ENCODE peak calls at places on chromosome 2, in ten cellular contexts. L is sigmoid colon, E is HepG2, R is K562, F is A549, M is tibial nerve, I is transverse colon, Q is H1, W is ovary, B is GM12878. G is an unnamed sample.
A peak's percentile ranks its signal among the peaks of the same experiment; 100 is the strongest.

GRCh38 chr2:26274058-26274613 is 29.4 kb downstream of the HADHB start:
- DNase-seq in W (no peak), L (peak; percentile 89), Q (no peak), B (no peak), R (no peak), E (peak; percentile 78), I (peak; percentile 68), M (peak; percentile 43), F (no peak), G (no peak)

GRCh38 chr2:30403592-30404353 is 43.3 kb upstream of the LCLAT1 start:
- DNase-seq in R (no peak), W (peak; percentile 48), Q (no peak), I (no peak), F (no peak), B (no peak), E (no peak), L (no peak), M (no peak), G (no peak)

GRCh38 chr2:234911271-234911670 is 40.5 kb upstream of the SH3BP4 start:
- DNase-seq in R (no peak), W (no peak), B (no peak), I (no peak), E (no peak), M (no peak), L (no peak), Q (no peak), F (no peak), G (no peak)

GRCh38 chr2:240629968-240630770 is 4.9 kb downstream of the GPR35 start:
- DNase-seq in E (no peak), R (no peak), I (peak; percentile 6), M (no peak), B (no peak), W (peak; percentile 24), L (peak; percentile 56), Q (no peak), F (no peak), G (peak; percentile 76)

GRCh38 chr2:29920631-29921559 is 491 bp downstream of the ALK start:
- DNase-seq in L (no peak), R (no peak), W (no peak), M (no peak), Q (peak; percentile 87), B (no peak), I (no peak), F (peak; percentile 33), E (no peak), G (peak; percentile 72)

GRCh38 chr2:234620018-234620417 is 123.1 kb upstream of the ARL4C start:
- DNase-seq in W (no peak), M (no peak), I (no peak), E (no peak), Q (no peak), F (no peak), B (no peak), L (no peak), R (no peak), G (no peak)

GRCh38 chr2:132670961-132671781 is 1.2 kb upstream of the LYPD1 start:
- DNase-seq in R (no peak), F (peak; percentile 16), L (no peak), W (no peak), I (no peak), B (no peak), E (no peak), M (no peak), Q (peak; percentile 77), G (no peak)

GRCh38 chr2:60104514-60105501 is 448.6 kb downstream of the BCL11A start:
- DNase-seq in I (no peak), R (no peak), L (no peak), E (no peak), W (no peak), M (no peak), F (no peak), B (no peak), Q (no peak), G (no peak)

GRCh38 chr2:121080013-121080772 is 204.8 kb downstream of the TFCP2L1 start:
- DNase-seq in E (peak; percentile 61), I (peak; percentile 58), W (peak; percentile 70), Q (peak; percentile 96), B (no peak), M (no peak), F (peak; percentile 56), R (peak; percentile 70), L (peak; percentile 78), G (peak; percentile 39)

GRCh38 chr2:231187736-231188505 is 10.5 kb upstream of the ARMC9 start:
- DNase-seq in Q (no peak), R (no peak), M (no peak), B (no peak), L (peak; percentile 62), W (peak; percentile 69), I (no peak), F (no peak), E (peak; percentile 89), G (no peak)

GRCh38 chr2:150710916-150711315 is 223.4 kb upstream of the RND3 start:
- DNase-seq in L (no peak), M (no peak), R (no peak), E (no peak), B (no peak), I (no peak), W (no peak), Q (no peak), F (no peak), G (no peak)

GRCh38 chr2:202375006-202375610 is 1.0 kb upstream of the BMPR2 start:
- DNase-seq in B (no peak), M (peak; percentile 34), Q (peak; percentile 74), I (peak; percentile 57), L (peak; percentile 84), W (peak; percentile 84), E (peak; percentile 30), F (no peak), R (no peak), G (peak; percentile 38)

GRCh38 chr2:123419976-123420375 is 605.1 kb upstream of the CNTNAP5 start:
- DNase-seq in W (no peak), F (no peak), B (no peak), E (no peak), Q (no peak), L (no peak), R (no peak), M (no peak), I (no peak), G (no peak)
- TF ChIP-seq POLR2A in W (no peak), F (no peak), B (no peak), E (no peak), Q (no peak), L (no peak), R (no peak), M (no peak), I (no peak), G (no peak)

DNA sequence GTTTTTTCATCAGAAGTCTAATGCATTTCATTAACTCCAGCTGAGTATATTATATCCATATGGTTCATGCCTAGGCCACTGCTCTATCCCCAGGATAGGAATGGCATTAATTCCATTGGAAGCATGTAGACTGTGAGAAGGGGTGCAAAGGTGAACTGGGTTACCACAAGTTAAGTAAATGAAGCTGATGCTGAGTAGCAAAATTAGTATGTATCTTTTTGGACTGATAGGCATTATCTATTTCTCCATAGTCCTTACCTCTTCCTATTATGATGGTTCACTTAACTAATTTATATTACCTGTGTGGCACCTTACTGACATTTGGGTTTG is 24.9 kb downstream of the UBE2E3 start:
- DNase-seq in F (no peak), B (no peak), W (no peak), M (no peak), L (no peak), E (peak; percentile 38), R (no peak), Q (no peak), I (no peak), G (no peak)
- TF ChIP-seq CTCF in F (no peak), B (no peak), W (no peak), M (no peak), L (no peak), E (no peak), R (no peak), Q (no peak), I (no peak), G (no peak)

GRCh38 chr2:142867161-142867560 is 10.3 kb upstream of the KYNU start:
- DNase-seq in L (no peak), R (no peak), B (no peak), Q (no peak), I (no peak), W (no peak), F (no peak), E (no peak), M (no peak), G (no peak)

GRCh38 chr2:142868281-142868762 is 9.1 kb upstream of the KYNU start:
- DNase-seq in M (peak; percentile 26), L (peak; percentile 81), W (no peak), Q (no peak), R (no peak), I (peak; percentile 77), B (no peak), E (no peak), F (no peak), G (peak; percentile 82)

GRCh38 chr2:142863485-142863921 is 14.0 kb upstream of the KYNU start:
- DNase-seq in B (no peak), W (no peak), L (no peak), M (no peak), R (no peak), F (no peak), I (no peak), Q (no peak), E (peak; percentile 98), G (no peak)

GRCh38 chr2:142866426-142866825 is 11.0 kb upstream of the KYNU start:
- DNase-seq in B (no peak), L (no peak), Q (no peak), R (no peak), I (no peak), F (no peak), W (no peak), E (no peak), M (no peak), G (no peak)

DNA sequence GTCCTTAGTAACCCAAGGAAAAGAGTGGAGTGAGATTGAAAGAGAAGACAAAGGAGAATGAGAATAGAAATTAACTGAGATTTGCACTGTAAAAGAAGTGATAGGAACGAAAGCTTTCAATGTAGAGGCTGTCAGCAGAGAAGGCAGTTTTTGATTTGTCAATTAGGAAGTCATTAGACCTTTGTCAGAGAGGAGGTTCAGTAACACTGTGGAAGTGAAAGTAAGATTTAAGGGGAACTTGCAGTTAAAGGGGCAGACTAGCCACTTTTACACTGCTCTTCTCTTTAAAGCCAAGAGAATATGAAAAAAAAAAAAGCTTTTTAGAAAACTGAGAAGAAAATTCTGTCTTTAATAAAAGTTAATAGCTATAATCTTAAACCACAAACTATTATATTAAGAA is 11.5 kb upstream of the KYNU start:
- DNase-seq in B (no peak), M (no peak), R (no peak), F (no peak), L (no peak), Q (no peak), E (no peak), W (no peak), I (no peak), G (no peak)
- TF ChIP-seq EP300 in B (no peak), M (peak; percentile 43), R (no peak), F (no peak), L (no peak), Q (no peak), E (no peak), W (no peak), I (no peak), G (no peak)

DNA sequence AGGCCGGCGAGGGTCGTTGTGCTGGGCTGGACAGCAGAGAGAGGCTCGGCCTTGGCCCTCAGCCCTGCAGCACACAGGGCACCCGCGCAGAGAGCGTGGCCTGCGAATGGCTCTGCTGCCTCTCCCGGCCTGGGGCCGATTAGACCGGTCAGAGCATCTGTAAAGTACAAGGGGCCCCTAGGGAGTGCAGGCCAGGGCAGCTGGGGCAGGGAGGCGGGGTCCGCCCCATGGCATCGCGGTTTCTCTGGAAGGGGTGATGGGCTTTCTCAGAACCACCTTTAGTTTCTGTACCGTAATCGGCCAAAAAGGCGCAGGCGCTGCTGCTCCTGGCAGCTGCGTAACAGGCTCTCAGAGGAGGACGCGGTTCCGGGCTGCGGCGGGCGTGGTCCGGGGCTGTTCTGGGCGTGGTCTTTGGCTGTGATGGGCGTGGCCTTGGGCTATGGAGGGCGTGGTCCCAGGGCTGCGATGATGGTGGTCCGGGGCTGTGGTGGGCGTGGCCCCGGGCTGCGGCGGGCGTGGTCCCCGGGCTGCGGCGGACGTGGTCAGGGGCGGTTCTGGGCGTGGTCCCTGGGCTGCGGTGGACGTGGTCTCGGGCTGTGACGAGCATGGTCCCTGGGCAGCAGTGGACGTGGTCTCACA is 1.5 kb upstream of the GPR148 start:
- DNase-seq in E (no peak), R (peak; percentile 94), I (peak; percentile 83), W (peak; percentile 82), F (peak; percentile 32), Q (peak; percentile 99), M (peak; percentile 50), L (peak; percentile 87), B (peak; percentile 48), G (peak; percentile 95)
- TF ChIP-seq POLR2A in E (no peak), R (peak; percentile 62), I (peak; percentile 41), W (no peak), F (peak; percentile 48), Q (peak; percentile 64), M (peak; percentile 15), L (no peak), B (peak; percentile 71), G (no peak)

G was measured in upper lobe of left lung.